ENCODE peak calls at places on chromosome 13, in six cellular contexts. One of them, this sample, is unnamed.

GRCh38 chr13:65965496-65965895 is 1264.6 kb downstream of the PCDH9 start:
- DNase-seq in OCI-LY7: no peak
- DNase-seq in lower lobe of right lung: no peak
- DNase-seq in trophoblast cell: no peak
- DNase-seq in left ventricle myocardium inferior: no peak
- DNase-seq in heart left ventricle: no peak
- DNase-seq in this sample: no peak

GRCh38 chr13:104318121-104318520 is 1251.9 kb upstream of the SLC10A2 start:
- DNase-seq in left ventricle myocardium inferior: no peak
- DNase-seq in heart left ventricle: no peak
- DNase-seq in trophoblast cell: no peak
- DNase-seq in lower lobe of right lung: no peak
- DNase-seq in OCI-LY7: no peak
- DNase-seq in this sample: no peak

GRCh38 chr13:87356314-87356713 is 314.9 kb upstream of the SLITRK5 start:
- DNase-seq in trophoblast cell: no peak
- DNase-seq in OCI-LY7: no peak
- DNase-seq in lower lobe of right lung: peak; percentile 47
- DNase-seq in left ventricle myocardium inferior: no peak
- DNase-seq in heart left ventricle: no peak
- DNase-seq in this sample: no peak

GRCh38 chr13:114012141-114012540 is 38.3 kb upstream of the C13orf46 start:
- DNase-seq in trophoblast cell: no peak
- DNase-seq in OCI-LY7: no peak
- DNase-seq in left ventricle myocardium inferior: no peak
- DNase-seq in heart left ventricle: no peak
- DNase-seq in lower lobe of right lung: peak; percentile 32
- DNase-seq in this sample: no peak

GRCh38 chr13:59906413-59907027 is 257.2 kb downstream of the DIAPH3 start:
- DNase-seq in trophoblast cell: peak; percentile 43
- DNase-seq in OCI-LY7: peak; percentile 16
- DNase-seq in left ventricle myocardium inferior: no peak
- DNase-seq in lower lobe of right lung: no peak
- DNase-seq in heart left ventricle: no peak
- DNase-seq in this sample: no peak

GRCh38 chr13:73169971-73170370 is 111.2 kb downstream of the KLF5 start:
- DNase-seq in lower lobe of right lung: no peak
- DNase-seq in heart left ventricle: no peak
- DNase-seq in OCI-LY7: peak; percentile 11
- DNase-seq in left ventricle myocardium inferior: no peak
- DNase-seq in trophoblast cell: no peak
- DNase-seq in this sample: no peak

GRCh38 chr13:84902243-84902642 is 897.0 kb downstream of the SLITRK6 start:
- DNase-seq in heart left ventricle: no peak
- DNase-seq in lower lobe of right lung: no peak
- DNase-seq in left ventricle myocardium inferior: no peak
- DNase-seq in OCI-LY7: peak; percentile 83
- DNase-seq in trophoblast cell: no peak
- DNase-seq in this sample: no peak

GRCh38 chr13:92074658-92075057 is 676.2 kb downstream of the GPC5 start:
- DNase-seq in left ventricle myocardium inferior: no peak
- DNase-seq in OCI-LY7: peak; percentile 52
- DNase-seq in trophoblast cell: peak; percentile 4
- DNase-seq in heart left ventricle: no peak
- DNase-seq in lower lobe of right lung: no peak
- DNase-seq in this sample: peak; percentile 39

GRCh38 chr13:23799945-23800344 is 89.3 kb downstream of the MIPEP start:
- DNase-seq in trophoblast cell: no peak
- DNase-seq in heart left ventricle: no peak
- DNase-seq in OCI-LY7: no peak
- DNase-seq in left ventricle myocardium inferior: no peak
- DNase-seq in lower lobe of right lung: no peak
- DNase-seq in this sample: no peak
- H3K27ac ChIP-seq in trophoblast cell: peak overlapping the region; percentile 17
- H3K27ac ChIP-seq in heart left ventricle: no peak overlapping the region
- H3K27ac ChIP-seq in OCI-LY7: no peak overlapping the region
- H3K27ac ChIP-seq in left ventricle myocardium inferior: peak overlapping the region; percentile 24
- H3K27ac ChIP-seq in lower lobe of right lung: peak overlapping the region; percentile 43
- H3K27ac ChIP-seq in this sample: no peak overlapping the region

DNA sequence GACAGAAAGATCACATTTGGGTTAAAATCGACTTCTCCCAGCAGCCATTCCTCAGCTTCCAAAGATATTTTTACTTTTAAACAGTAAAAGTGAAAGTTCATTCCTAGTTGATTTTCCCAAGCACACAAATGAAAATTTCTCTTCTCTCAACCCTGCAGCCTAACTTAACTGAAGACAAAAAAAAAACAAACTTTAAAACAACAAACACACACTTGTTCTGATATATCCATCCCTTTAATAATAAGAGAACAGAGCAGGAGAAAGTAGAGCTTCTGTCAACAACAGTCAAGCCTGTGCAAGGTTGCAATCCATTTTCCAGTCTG is 72.9 kb downstream of the STK24 start:
- DNase-seq in trophoblast cell: no peak
- DNase-seq in left ventricle myocardium inferior: no peak
- DNase-seq in heart left ventricle: no peak
- DNase-seq in OCI-LY7: no peak
- DNase-seq in lower lobe of right lung: no peak
- DNase-seq in this sample: no peak
- H3K27ac ChIP-seq in trophoblast cell: no peak overlapping the region
- H3K27ac ChIP-seq in left ventricle myocardium inferior: peak overlapping the region; percentile 80
- H3K27ac ChIP-seq in heart left ventricle: peak overlapping the region; percentile 77
- H3K27ac ChIP-seq in OCI-LY7: no peak overlapping the region
- H3K27ac ChIP-seq in lower lobe of right lung: no peak overlapping the region
- H3K27ac ChIP-seq in this sample: no peak overlapping the region

GRCh38 chr13:21583496-21583895 is 20.5 kb downstream of the MICU2 start:
- DNase-seq in OCI-LY7: no peak
- DNase-seq in heart left ventricle: no peak
- DNase-seq in lower lobe of right lung: no peak
- DNase-seq in trophoblast cell: peak; percentile 71
- DNase-seq in left ventricle myocardium inferior: no peak
- DNase-seq in this sample: no peak
- H3K27ac ChIP-seq in OCI-LY7: no peak overlapping the region
- H3K27ac ChIP-seq in heart left ventricle: no peak overlapping the region
- H3K27ac ChIP-seq in lower lobe of right lung: no peak overlapping the region
- H3K27ac ChIP-seq in trophoblast cell: no peak overlapping the region
- H3K27ac ChIP-seq in left ventricle myocardium inferior: no peak overlapping the region
- H3K27ac ChIP-seq in this sample: no peak overlapping the region

GRCh38 chr13:29924482-29924884 is 74.1 kb upstream of the UBL3 start:
- DNase-seq in lower lobe of right lung: no peak
- DNase-seq in left ventricle myocardium inferior: no peak
- DNase-seq in trophoblast cell: peak; percentile 46
- DNase-seq in OCI-LY7: no peak
- DNase-seq in heart left ventricle: no peak
- DNase-seq in this sample: no peak

GRCh38 chr13:29923554-29924481 is 73.4 kb upstream of the UBL3 start:
- DNase-seq in trophoblast cell: peak; percentile 94
- DNase-seq in left ventricle myocardium inferior: peak; percentile 42
- DNase-seq in OCI-LY7: peak; percentile 39
- DNase-seq in lower lobe of right lung: peak; percentile 90
- DNase-seq in heart left ventricle: peak; percentile 79
- DNase-seq in this sample: peak; percentile 60

GRCh38 chr13:29921542-29921941 is 71.1 kb upstream of the UBL3 start:
- DNase-seq in left ventricle myocardium inferior: no peak
- DNase-seq in OCI-LY7: no peak
- DNase-seq in lower lobe of right lung: no peak
- DNase-seq in trophoblast cell: no peak
- DNase-seq in heart left ventricle: no peak
- DNase-seq in this sample: no peak

GRCh38 chr13:29922896-29923295 is 72.5 kb upstream of the UBL3 start:
- DNase-seq in left ventricle myocardium inferior: no peak
- DNase-seq in heart left ventricle: no peak
- DNase-seq in OCI-LY7: no peak
- DNase-seq in lower lobe of right lung: no peak
- DNase-seq in trophoblast cell: no peak
- DNase-seq in this sample: no peak

GRCh38 chr13:29922281-29922821 is 71.9 kb upstream of the UBL3 start:
- DNase-seq in trophoblast cell: no peak
- DNase-seq in heart left ventricle: no peak
- DNase-seq in lower lobe of right lung: no peak
- DNase-seq in OCI-LY7: no peak
- DNase-seq in left ventricle myocardium inferior: no peak
- DNase-seq in this sample: no peak
- H3K27ac ChIP-seq in trophoblast cell: peak overlapping the region; percentile 93
- H3K27ac ChIP-seq in heart left ventricle: no peak overlapping the region
- H3K27ac ChIP-seq in lower lobe of right lung: peak overlapping the region; percentile 81
- H3K27ac ChIP-seq in OCI-LY7: no peak overlapping the region
- H3K27ac ChIP-seq in left ventricle myocardium inferior: no peak overlapping the region
- H3K27ac ChIP-seq in this sample: no peak overlapping the region

GRCh38 chr13:49629196-49629938 is 1.1 kb downstream of the ARL11 start:
- DNase-seq in lower lobe of right lung: no peak
- DNase-seq in OCI-LY7: peak; percentile 22
- DNase-seq in left ventricle myocardium inferior: no peak
- DNase-seq in trophoblast cell: no peak
- DNase-seq in heart left ventricle: no peak
- DNase-seq in this sample: no peak
- H3K27ac ChIP-seq in lower lobe of right lung: peak overlapping the region; percentile 69
- H3K27ac ChIP-seq in OCI-LY7: peak overlapping the region; percentile 72
- H3K27ac ChIP-seq in left ventricle myocardium inferior: peak overlapping the region; percentile 61
- H3K27ac ChIP-seq in trophoblast cell: peak overlapping the region; percentile 10
- H3K27ac ChIP-seq in heart left ventricle: no peak overlapping the region
- H3K27ac ChIP-seq in this sample: no peak overlapping the region

GRCh38 chr13:50401721-50402510 is 386.7 kb downstream of the KCNRG start:
- DNase-seq in left ventricle myocardium inferior: no peak
- DNase-seq in heart left ventricle: no peak
- DNase-seq in trophoblast cell: no peak
- DNase-seq in OCI-LY7: no peak
- DNase-seq in lower lobe of right lung: no peak
- DNase-seq in this sample: no peak
- H3K27ac ChIP-seq in left ventricle myocardium inferior: no peak overlapping the region
- H3K27ac ChIP-seq in heart left ventricle: no peak overlapping the region
- H3K27ac ChIP-seq in trophoblast cell: no peak overlapping the region
- H3K27ac ChIP-seq in OCI-LY7: no peak overlapping the region
- H3K27ac ChIP-seq in lower lobe of right lung: no peak overlapping the region
- H3K27ac ChIP-seq in this sample: no peak overlapping the region

GRCh38 chr13:99979453-99980200 is 2.0 kb upstream of the ZIC2 start:
- DNase-seq in lower lobe of right lung: no peak
- DNase-seq in left ventricle myocardium inferior: no peak
- DNase-seq in OCI-LY7: no peak
- DNase-seq in heart left ventricle: no peak
- DNase-seq in trophoblast cell: peak; percentile 61
- DNase-seq in this sample: no peak
- H3K27ac ChIP-seq in lower lobe of right lung: no peak overlapping the region
- H3K27ac ChIP-seq in left ventricle myocardium inferior: no peak overlapping the region
- H3K27ac ChIP-seq in OCI-LY7: no peak overlapping the region
- H3K27ac ChIP-seq in heart left ventricle: no peak overlapping the region
- H3K27ac ChIP-seq in trophoblast cell: no peak overlapping the region
- H3K27ac ChIP-seq in this sample: no peak overlapping the region

GRCh38 chr13:44919103-44919804 is 70.0 kb downstream of the NUFIP1 start:
- DNase-seq in heart left ventricle: no peak
- DNase-seq in left ventricle myocardium inferior: no peak
- DNase-seq in lower lobe of right lung: no peak
- DNase-seq in OCI-LY7: no peak
- DNase-seq in trophoblast cell: no peak
- DNase-seq in this sample: no peak
- H3K27ac ChIP-seq in heart left ventricle: peak overlapping the region; percentile 96
- H3K27ac ChIP-seq in left ventricle myocardium inferior: peak overlapping the region; percentile 95
- H3K27ac ChIP-seq in lower lobe of right lung: peak overlapping the region; percentile 94
- H3K27ac ChIP-seq in OCI-LY7: no peak overlapping the region
- H3K27ac ChIP-seq in trophoblast cell: peak overlapping the region; percentile 97
- H3K27ac ChIP-seq in this sample: peak overlapping the region; percentile 97